ENCODE peak calls at places on chromosomes 2 and 18, in seven cellular contexts. T is breast epithelium, R is fibroblast of lung, J is heart right ventricle, K is adrenal gland, G is AG04450, O is A549. C is an unnamed sample.

GRCh38 chr2:96113367-96113677 is 3.0 kb downstream of the ADRA2B start:
- DNase-seq in T (no peak), R (no peak), J (no peak), K (no peak), G (no peak), O (no peak), C (no peak)

GRCh38 chr18:44090453-44090852 is 590.2 kb upstream of the SETBP1 start:
- DNase-seq in T (no peak), R (no peak), J (no peak), K (no peak), G (no peak), O (no peak), C (no peak)

GRCh38 chr2:170396799-170397459 is 219.0 kb downstream of the MYO3B start:
- DNase-seq in T (no peak), R (peak), J (no peak), K (no peak), G (no peak), O (peak), C (no peak)

GRCh38 chr2:97985998-97986397 is 9.8 kb downstream of the TMEM131 start:
- DNase-seq in T (no peak), R (no peak), J (no peak), K (no peak), G (no peak), O (no peak), C (no peak)

GRCh38 chr2:113203217-113203530 is 29.4 kb downstream of the PSD4 start:
- DNase-seq in T (no peak), R (no peak), J (no peak), K (no peak), G (no peak), O (peak), C (no peak)

GRCh38 chr2:60553992-60554648 is 666 bp upstream of the BCL11A start:
- DNase-seq in T (no peak), R (no peak), J (peak), K (peak), G (no peak), O (peak), C (no peak)

GRCh38 chr2:37916512-37917082 is 8.5 kb upstream of the RMDN2 start:
- DNase-seq in T (peak), R (peak), J (no peak), K (peak), G (peak), O (peak), C (peak)

GRCh38 chr18:58225101-58225500 is 181.1 kb downstream of the NEDD4L start:
- DNase-seq in T (no peak), R (no peak), J (no peak), K (no peak), G (no peak), O (no peak), C (no peak)

GRCh38 chr2:206614825-206615224 is 27.5 kb upstream of the FAM237A start:
- DNase-seq in T (no peak), R (peak), J (no peak), K (peak), G (no peak), O (peak), C (no peak)

GRCh38 chr2:173282795-173283545 is 71.7 kb upstream of the CDCA7 start:
- DNase-seq in T (peak), R (no peak), J (no peak), K (no peak), G (no peak), O (no peak), C (no peak)

GRCh38 chr18:10432781-10433180 is 21.7 kb upstream of the APCDD1 start:
- DNase-seq in T (no peak), R (no peak), J (no peak), K (no peak), G (no peak), O (no peak), C (no peak)

GRCh38 chr2:86372641-86373502 is 35.4 kb upstream of the REEP1 start:
- DNase-seq in T (no peak), R (peak), J (no peak), K (peak), G (peak), O (peak), C (peak)

GRCh38 chr2:38076710-38077430 is 919 bp upstream of the CYP1B1 start:
- DNase-seq in T (peak), R (peak), J (peak), K (peak), G (peak), O (peak), C (peak)

GRCh38 chr2:169828141-169828811 is 1.0 kb downstream of the UBR3 start:
- DNase-seq in T (no peak), R (peak), J (no peak), K (peak), G (no peak), O (peak), C (peak)

GRCh38 chr2:127100261-127101047 is 6.5 kb downstream of the BIN1 start:
- DNase-seq in T (no peak), R (no peak), J (no peak), K (no peak), G (no peak), O (peak), C (no peak)

GRCh38 chr2:45177870-45178269 is 168.6 kb upstream of the SIX2 start:
- DNase-seq in T (no peak), R (peak), J (no peak), K (no peak), G (peak), O (peak), C (no peak)

GRCh38 chr18:42446195-42446594 is 491.2 kb downstream of the PIK3C3 start:
- DNase-seq in T (no peak), R (peak), J (no peak), K (no peak), G (no peak), O (no peak), C (no peak)

GRCh38 chr2:71608034-71608433 is 154.7 kb downstream of the DYSF start:
- DNase-seq in T (no peak), R (no peak), J (no peak), K (peak), G (no peak), O (no peak), C (no peak)

GRCh38 chr2:207252979-207253640 is 87.4 kb upstream of the KLF7 start:
- DNase-seq in T (no peak), R (no peak), J (no peak), K (peak), G (no peak), O (peak), C (no peak)

GRCh38 chr2:95305341-95306058 is 8.4 kb downstream of the KCNIP3 start:
- DNase-seq in T (peak), R (peak), J (no peak), K (no peak), G (no peak), O (no peak), C (no peak)

DNA sequence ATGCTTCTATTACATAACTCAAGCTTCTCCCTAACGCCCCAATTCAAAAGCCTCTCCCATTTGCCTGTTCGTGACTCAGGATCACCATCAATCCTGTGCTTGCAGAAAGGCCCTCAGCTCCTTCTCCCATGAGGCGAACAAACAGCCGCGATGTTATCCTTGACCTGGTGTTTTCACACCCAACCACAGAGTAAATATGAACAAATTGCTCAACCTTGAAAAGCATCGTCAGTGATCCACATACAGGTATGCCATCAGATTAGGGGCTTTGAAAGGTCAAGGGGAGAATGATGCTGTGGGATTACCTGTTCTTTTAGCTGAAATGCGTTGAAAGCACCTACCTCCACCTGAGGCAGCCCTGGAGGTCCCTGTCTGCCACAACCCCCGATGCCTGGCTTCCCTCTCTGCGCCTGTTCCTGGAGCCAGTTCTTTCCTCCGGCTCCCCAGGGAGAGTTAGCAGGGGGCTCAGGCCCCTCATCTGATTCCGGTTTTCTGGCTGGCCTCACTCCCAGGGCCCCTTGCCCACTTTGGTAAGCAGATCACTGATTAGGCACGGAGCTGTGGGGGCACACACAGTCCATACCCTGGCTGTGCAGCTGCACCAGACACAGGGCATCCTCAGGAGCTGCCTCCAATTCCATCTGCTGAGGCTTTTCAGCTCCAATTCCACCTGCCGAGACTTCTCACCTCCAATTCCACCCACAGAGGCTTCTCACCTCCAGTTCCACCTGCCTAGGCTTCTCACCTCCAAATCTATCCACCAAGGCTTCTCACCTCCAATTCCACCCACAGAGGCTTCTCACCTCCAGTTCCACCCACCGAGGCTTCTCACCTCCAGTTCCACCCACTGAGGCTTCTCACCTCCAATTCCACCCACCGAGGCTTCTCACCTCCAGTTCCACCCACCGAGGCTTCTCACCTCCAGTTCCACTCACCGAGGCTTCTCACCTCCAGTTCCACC is 39.3 kb upstream of the ODC1 start:
- DNase-seq in T (no peak), R (no peak), J (no peak), K (no peak), G (no peak), O (peak), C (no peak)
- H3K27ac ChIP-seq in T (no peak), R (no peak), J (no peak), K (no peak), G (no peak), O (peak), C (no peak)

GRCh38 chr2:230870544-230871360 is 6.0 kb downstream of the ITM2C start:
- DNase-seq in T (no peak), R (no peak), J (no peak), K (no peak), G (no peak), O (no peak), C (no peak)
- H3K27ac ChIP-seq in T (no peak), R (no peak), J (no peak), K (peak), G (no peak), O (no peak), C (peak)

GRCh38 chr2:72888438-72889202 is 1.4 kb downstream of the SPR start:
- DNase-seq in T (no peak), R (no peak), J (no peak), K (no peak), G (no peak), O (no peak), C (no peak)

GRCh38 chr2:72886505-72887031 is 640 bp upstream of the SPR start:
- DNase-seq in T (no peak), R (no peak), J (no peak), K (no peak), G (no peak), O (no peak), C (no peak)

GRCh38 chr2:72889991-72890390 is 2.8 kb downstream of the SPR start:
- DNase-seq in T (no peak), R (no peak), J (no peak), K (no peak), G (no peak), O (no peak), C (no peak)

GRCh38 chr2:72887032-72887835 is at the start of gene SPR:
- DNase-seq in T (peak), R (peak), J (peak), K (peak), G (no peak), O (peak), C (peak)

DNA sequence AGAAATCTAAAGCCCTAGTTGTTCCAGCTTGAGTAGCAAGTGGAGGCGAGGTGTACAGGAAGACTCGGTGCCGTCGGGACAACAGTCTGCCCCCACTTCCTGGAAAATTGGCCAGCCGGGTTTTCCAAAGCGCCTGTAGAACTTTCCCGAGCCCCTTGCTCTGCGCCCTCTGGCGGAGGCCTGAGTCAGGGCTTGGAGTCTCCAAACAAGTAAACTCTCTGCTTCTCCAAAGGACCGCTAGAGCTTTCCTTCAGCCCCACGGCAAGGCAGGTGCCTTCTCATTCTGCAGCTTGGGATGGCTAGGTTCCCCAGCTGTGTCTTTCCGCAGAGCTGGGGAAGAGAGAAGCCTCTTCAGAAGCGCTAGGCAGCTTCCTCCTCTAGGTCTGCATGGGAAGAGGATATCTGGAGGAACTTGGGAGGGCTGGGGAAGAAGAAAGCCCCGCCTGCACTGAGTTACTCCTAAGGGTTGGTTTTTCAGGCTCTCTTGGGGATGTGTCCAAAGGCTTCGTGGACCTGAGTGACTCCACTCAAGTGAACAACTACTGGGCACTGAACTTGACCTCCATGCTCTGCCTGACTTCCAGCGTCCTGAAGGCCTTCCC is 729 bp downstream of the SPR start:
- DNase-seq in T (peak), R (peak), J (peak), K (peak), G (peak), O (peak), C (peak)
- H3K27ac ChIP-seq in T (peak), R (peak), J (peak), K (peak), G (peak), O (peak), C (peak)

GRCh38 chr18:50422286-50422898 is 47.5 kb downstream of the SKA1 start:
- DNase-seq in T (no peak), R (peak), J (no peak), K (no peak), G (no peak), O (no peak), C (no peak)
- H3K27ac ChIP-seq in T (no peak), R (no peak), J (peak), K (peak), G (no peak), O (no peak), C (no peak)

GRCh38 chr18:66708631-66709030 is 104.7 kb upstream of the CDH19 start:
- DNase-seq in T (no peak), R (no peak), J (no peak), K (no peak), G (no peak), O (no peak), C (no peak)
- H3K27ac ChIP-seq in T (no peak), R (no peak), J (no peak), K (no peak), G (no peak), O (no peak), C (no peak)

GRCh38 chr18:13444430-13445240 is 226.1 kb downstream of the LDLRAD4 start:
- DNase-seq in T (no peak), R (no peak), J (no peak), K (no peak), G (no peak), O (no peak), C (no peak)
- H3K27ac ChIP-seq in T (no peak), R (no peak), J (no peak), K (no peak), G (no peak), O (peak), C (no peak)

GRCh38 chr2:102241616-102242260 is 54.9 kb downstream of the IL1RL2 start:
- DNase-seq in T (no peak), R (no peak), J (no peak), K (no peak), G (no peak), O (no peak), C (no peak)
- H3K27ac ChIP-seq in T (no peak), R (no peak), J (no peak), K (peak), G (no peak), O (no peak), C (no peak)

GRCh38 chr2:167764772-167765341 is 482.5 kb downstream of the STK39 start:
- DNase-seq in T (no peak), R (no peak), J (no peak), K (no peak), G (no peak), O (no peak), C (no peak)
- H3K27ac ChIP-seq in T (no peak), R (no peak), J (no peak), K (no peak), G (no peak), O (no peak), C (no peak)

GRCh38 chr2:42788882-42789281 is 3.5 kb downstream of the HAAO start:
- DNase-seq in T (no peak), R (no peak), J (no peak), K (no peak), G (no peak), O (no peak), C (no peak)
- H3K27ac ChIP-seq in T (no peak), R (no peak), J (no peak), K (no peak), G (no peak), O (no peak), C (no peak)

DNA sequence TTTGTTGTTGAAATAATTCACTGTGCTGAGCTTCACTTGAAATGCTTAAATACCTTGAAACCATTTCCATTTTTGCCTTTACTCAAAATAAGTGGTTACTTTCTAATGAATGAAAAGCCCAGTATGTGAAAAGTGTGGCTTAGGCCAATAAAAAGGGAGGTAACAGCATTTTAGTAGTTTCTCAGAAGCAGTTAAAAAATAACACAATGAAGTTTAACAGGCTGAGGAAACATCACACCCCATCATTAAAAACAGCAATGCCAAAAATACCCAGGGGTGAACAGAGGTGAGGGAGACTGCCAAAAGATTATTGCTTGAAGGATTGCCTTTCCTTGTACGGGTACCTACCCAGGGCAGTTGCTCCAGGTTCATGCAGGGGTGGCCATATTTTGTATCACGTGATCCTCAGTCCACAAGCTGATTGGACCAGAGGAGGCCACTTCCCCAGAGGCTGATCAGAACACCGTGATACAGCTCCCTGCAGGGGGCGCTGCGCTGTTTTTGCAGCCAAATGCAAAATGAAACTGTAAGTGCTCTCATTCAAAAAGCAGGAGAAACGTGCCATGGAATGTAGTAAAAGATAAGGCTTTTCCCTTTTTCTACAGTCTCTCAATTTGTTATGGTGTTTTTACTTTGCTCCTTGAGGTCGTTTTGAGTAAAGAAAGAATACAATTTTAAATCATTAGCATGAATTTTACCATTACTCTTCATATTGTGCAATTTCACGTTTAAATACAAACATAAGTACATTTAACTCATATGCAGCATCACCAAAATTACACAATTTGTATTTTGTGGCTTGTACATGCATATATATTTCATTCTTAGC is 70.2 kb upstream of the SH3BP4 start:
- DNase-seq in T (peak), R (peak), J (peak), K (peak), G (peak), O (peak), C (peak)
- H3K27ac ChIP-seq in T (no peak), R (peak), J (no peak), K (peak), G (peak), O (peak), C (no peak)